ENCODE peak calls at places on chromosome 13, in seven cellular contexts. W, F, P, L, D, A and M are unnamed samples.

GRCh38 chr13:99027260-99027659 is 49.4 kb upstream of the DOCK9 start:
- DNase-seq in P (no peak), F (no peak), W (no peak), D (no peak), A (no peak), L (no peak), M (no peak)

GRCh38 chr13:41011382-41011956 is 7.6 kb downstream of the ELF1 start:
- DNase-seq in D (no peak), F (no peak), W (no peak), A (no peak), L (no peak), P (no peak), M (no peak)

GRCh38 chr13:110644892-110645521 is 29.7 kb downstream of the NAXD start:
- DNase-seq in D (no peak), A (peak), P (peak), F (no peak), W (peak), L (peak), M (no peak)

GRCh38 chr13:68176486-68176885 is 946.4 kb upstream of the PCDH9 start:
- DNase-seq in A (no peak), F (no peak), P (no peak), L (no peak), D (no peak), W (no peak), M (no peak)

GRCh38 chr13:24680258-24680920 is at the start of gene ATP12A:
- DNase-seq in F (no peak), A (no peak), W (no peak), P (no peak), D (no peak), L (no peak), M (no peak)

GRCh38 chr13:24270639-24271131 is 38.7 kb upstream of the C1QTNF9 start:
- DNase-seq in F (no peak), W (peak), A (peak), P (no peak), D (no peak), L (peak), M (peak)

GRCh38 chr13:101453784-101454201 is 1.3 kb downstream of the ITGBL1 start:
- DNase-seq in L (no peak), W (no peak), D (peak), A (peak), F (no peak), P (no peak), M (no peak)

GRCh38 chr13:79128158-79128557 is 277.9 kb downstream of the RBM26 start:
- DNase-seq in P (no peak), F (no peak), L (no peak), D (no peak), W (no peak), A (no peak), M (no peak)

GRCh38 chr13:41407380-41407779 is 50.0 kb upstream of the RGCC start:
- DNase-seq in D (no peak), P (no peak), A (no peak), W (no peak), F (no peak), L (no peak), M (no peak)

GRCh38 chr13:52925221-52925620 is 76.8 kb upstream of the PCDH8 start:
- DNase-seq in P (no peak), L (no peak), F (no peak), A (peak), D (no peak), W (no peak), M (no peak)

GRCh38 chr13:90184355-90184754 is 1163.1 kb upstream of the MIR17HG start:
- DNase-seq in W (no peak), D (no peak), P (no peak), L (no peak), F (no peak), A (no peak), M (no peak)

GRCh38 chr13:79491715-79492114 is 10.8 kb downstream of the NDFIP2 start:
- DNase-seq in F (no peak), D (no peak), A (no peak), W (no peak), P (peak), L (no peak), M (no peak)

GRCh38 chr13:35769812-35770211 is 293.3 kb upstream of the MAB21L1 start:
- DNase-seq in A (no peak), W (no peak), P (no peak), D (no peak), L (no peak), F (no peak), M (no peak)

GRCh38 chr13:42525035-42525504 is 48.9 kb upstream of the TNFSF11 start:
- DNase-seq in F (no peak), A (no peak), L (no peak), D (no peak), P (no peak), W (no peak), M (no peak)

GRCh38 chr13:75825161-75825560 is 189.0 kb downstream of the LMO7 start:
- DNase-seq in P (no peak), A (no peak), D (no peak), F (no peak), L (no peak), W (peak), M (no peak)

GRCh38 chr13:105346141-105346766 is 1189.2 kb downstream of the EFNB2 start:
- DNase-seq in P (no peak), F (no peak), L (no peak), D (no peak), W (no peak), A (no peak), M (no peak)

GRCh38 chr13:39306639-39307589 is 268.7 kb downstream of the NHLRC3 start:
- DNase-seq in L (no peak), D (no peak), A (no peak), F (no peak), P (no peak), W (no peak), M (no peak)

GRCh38 chr13:67018775-67019174 is 211.4 kb downstream of the PCDH9 start:
- DNase-seq in D (no peak), L (no peak), F (no peak), P (no peak), A (no peak), W (no peak), M (no peak)